ENCODE peak calls at places on chromosomes 5 and 9, in nine cellular contexts. One of them, this sample, is unnamed.

GRCh38 chr5:91194861-91195460 is 188.2 kb downstream of the ARRDC3 start:
- DNase-seq in GM18507: no peak
- DNase-seq in SHP77: no peak
- DNase-seq in iPS-NIHi11: no peak
- DNase-seq in tibial nerve: no peak
- DNase-seq in cerebellar nuclear complex: no peak
- DNase-seq in stimulated activated CD4-positive, alpha-beta T cell treated with anti-CD3 and anti-CD28 coated beads, Interleukin-4, amount 100 ng/mL, for 1 hour: no peak
- DNase-seq in SK-MEL-5: no peak
- DNase-seq in nucleus accumbens: no peak
- DNase-seq in this sample: no peak

GRCh38 chr9:31601666-31602065 is 782.8 kb upstream of the ACO1 start:
- DNase-seq in nucleus accumbens: no peak
- DNase-seq in SK-MEL-5: no peak
- DNase-seq in tibial nerve: no peak
- DNase-seq in GM18507: no peak
- DNase-seq in iPS-NIHi11: no peak
- DNase-seq in stimulated activated CD4-positive, alpha-beta T cell treated with anti-CD3 and anti-CD28 coated beads, Interleukin-4, amount 100 ng/mL, for 1 hour: no peak
- DNase-seq in cerebellar nuclear complex: no peak
- DNase-seq in SHP77: no peak
- DNase-seq in this sample: no peak

GRCh38 chr9:87504938-87505337 is 7.3 kb downstream of the DAPK1 start:
- DNase-seq in stimulated activated CD4-positive, alpha-beta T cell treated with anti-CD3 and anti-CD28 coated beads, Interleukin-4, amount 100 ng/mL, for 1 hour: no peak
- DNase-seq in cerebellar nuclear complex: no peak
- DNase-seq in SHP77: no peak
- DNase-seq in iPS-NIHi11: no peak
- DNase-seq in GM18507: no peak
- DNase-seq in nucleus accumbens: no peak
- DNase-seq in SK-MEL-5: no peak
- DNase-seq in tibial nerve: no peak
- DNase-seq in this sample: no peak

GRCh38 chr9:4106744-4107143 is 193.1 kb downstream of the GLIS3 start:
- DNase-seq in SHP77: no peak
- DNase-seq in nucleus accumbens: no peak
- DNase-seq in SK-MEL-5: no peak
- DNase-seq in stimulated activated CD4-positive, alpha-beta T cell treated with anti-CD3 and anti-CD28 coated beads, Interleukin-4, amount 100 ng/mL, for 1 hour: no peak
- DNase-seq in iPS-NIHi11: no peak
- DNase-seq in cerebellar nuclear complex: no peak
- DNase-seq in GM18507: no peak
- DNase-seq in tibial nerve: no peak
- DNase-seq in this sample: no peak

GRCh38 chr5:156169495-156169894 is 157.5 kb upstream of the SGCD start:
- DNase-seq in tibial nerve: no peak
- DNase-seq in GM18507: no peak
- DNase-seq in iPS-NIHi11: no peak
- DNase-seq in SHP77: no peak
- DNase-seq in stimulated activated CD4-positive, alpha-beta T cell treated with anti-CD3 and anti-CD28 coated beads, Interleukin-4, amount 100 ng/mL, for 1 hour: no peak
- DNase-seq in cerebellar nuclear complex: no peak
- DNase-seq in SK-MEL-5: no peak
- DNase-seq in nucleus accumbens: no peak
- DNase-seq in this sample: no peak

GRCh38 chr5:82564963-82565362 is 286.8 kb upstream of the RPS23 start:
- DNase-seq in stimulated activated CD4-positive, alpha-beta T cell treated with anti-CD3 and anti-CD28 coated beads, Interleukin-4, amount 100 ng/mL, for 1 hour: no peak
- DNase-seq in SK-MEL-5: no peak
- DNase-seq in iPS-NIHi11: no peak
- DNase-seq in GM18507: no peak
- DNase-seq in tibial nerve: no peak
- DNase-seq in SHP77: no peak
- DNase-seq in cerebellar nuclear complex: no peak
- DNase-seq in nucleus accumbens: no peak
- DNase-seq in this sample: no peak

GRCh38 chr5:108983456-108984092 is 235.9 kb downstream of the FER start:
- DNase-seq in SK-MEL-5: no peak
- DNase-seq in cerebellar nuclear complex: no peak
- DNase-seq in GM18507: no peak
- DNase-seq in stimulated activated CD4-positive, alpha-beta T cell treated with anti-CD3 and anti-CD28 coated beads, Interleukin-4, amount 100 ng/mL, for 1 hour: no peak
- DNase-seq in iPS-NIHi11: no peak
- DNase-seq in tibial nerve: no peak
- DNase-seq in nucleus accumbens: no peak
- DNase-seq in SHP77: no peak
- DNase-seq in this sample: no peak

GRCh38 chr9:117374076-117374740 is 40.6 kb downstream of the ASTN2 start:
- DNase-seq in nucleus accumbens: no peak
- DNase-seq in SK-MEL-5: no peak
- DNase-seq in GM18507: no peak
- DNase-seq in tibial nerve: no peak
- DNase-seq in cerebellar nuclear complex: no peak
- DNase-seq in stimulated activated CD4-positive, alpha-beta T cell treated with anti-CD3 and anti-CD28 coated beads, Interleukin-4, amount 100 ng/mL, for 1 hour: no peak
- DNase-seq in iPS-NIHi11: no peak
- DNase-seq in SHP77: no peak
- DNase-seq in this sample: no peak

GRCh38 chr5:73895471-73895870 is 269.5 kb downstream of the ARHGEF28 start:
- DNase-seq in iPS-NIHi11: no peak
- DNase-seq in SHP77: no peak
- DNase-seq in GM18507: no peak
- DNase-seq in cerebellar nuclear complex: no peak
- DNase-seq in tibial nerve: no peak
- DNase-seq in stimulated activated CD4-positive, alpha-beta T cell treated with anti-CD3 and anti-CD28 coated beads, Interleukin-4, amount 100 ng/mL, for 1 hour: no peak
- DNase-seq in SK-MEL-5: no peak
- DNase-seq in nucleus accumbens: no peak
- DNase-seq in this sample: no peak

GRCh38 chr9:110545705-110546104 is 33.8 kb downstream of the SVEP1 start:
- DNase-seq in GM18507: no peak
- DNase-seq in iPS-NIHi11: no peak
- DNase-seq in cerebellar nuclear complex: no peak
- DNase-seq in stimulated activated CD4-positive, alpha-beta T cell treated with anti-CD3 and anti-CD28 coated beads, Interleukin-4, amount 100 ng/mL, for 1 hour: no peak
- DNase-seq in nucleus accumbens: no peak
- DNase-seq in SHP77: peak; percentile 36
- DNase-seq in tibial nerve: no peak
- DNase-seq in SK-MEL-5: no peak
- DNase-seq in this sample: no peak

GRCh38 chr5:134503088-134503936 is 22.2 kb upstream of the JADE2 start:
- DNase-seq in SHP77: peak; percentile 39
- DNase-seq in SK-MEL-5: peak; percentile 55
- DNase-seq in nucleus accumbens: no peak
- DNase-seq in cerebellar nuclear complex: no peak
- DNase-seq in stimulated activated CD4-positive, alpha-beta T cell treated with anti-CD3 and anti-CD28 coated beads, Interleukin-4, amount 100 ng/mL, for 1 hour: peak; percentile 57
- DNase-seq in tibial nerve: peak; percentile 30
- DNase-seq in GM18507: peak; percentile 23
- DNase-seq in iPS-NIHi11: peak; percentile 54
- DNase-seq in this sample: no peak

GRCh38 chr9:131679261-131680020 is 60.4 kb downstream of the RAPGEF1 start:
- DNase-seq in iPS-NIHi11: no peak
- DNase-seq in cerebellar nuclear complex: no peak
- DNase-seq in GM18507: no peak
- DNase-seq in SK-MEL-5: no peak
- DNase-seq in nucleus accumbens: no peak
- DNase-seq in stimulated activated CD4-positive, alpha-beta T cell treated with anti-CD3 and anti-CD28 coated beads, Interleukin-4, amount 100 ng/mL, for 1 hour: no peak
- DNase-seq in SHP77: no peak
- DNase-seq in tibial nerve: no peak
- DNase-seq in this sample: no peak

GRCh38 chr9:131677445-131678180 is 62.3 kb downstream of the RAPGEF1 start:
- DNase-seq in iPS-NIHi11: no peak
- DNase-seq in GM18507: no peak
- DNase-seq in stimulated activated CD4-positive, alpha-beta T cell treated with anti-CD3 and anti-CD28 coated beads, Interleukin-4, amount 100 ng/mL, for 1 hour: no peak
- DNase-seq in tibial nerve: no peak
- DNase-seq in SK-MEL-5: peak; percentile 46
- DNase-seq in nucleus accumbens: no peak
- DNase-seq in SHP77: peak; percentile 64
- DNase-seq in cerebellar nuclear complex: no peak
- DNase-seq in this sample: no peak

GRCh38 chr5:176492431-176492830 is 44.2 kb downstream of the FAF2 start:
- DNase-seq in SHP77: no peak
- DNase-seq in GM18507: no peak
- DNase-seq in cerebellar nuclear complex: no peak
- DNase-seq in tibial nerve: no peak
- DNase-seq in nucleus accumbens: no peak
- DNase-seq in SK-MEL-5: no peak
- DNase-seq in stimulated activated CD4-positive, alpha-beta T cell treated with anti-CD3 and anti-CD28 coated beads, Interleukin-4, amount 100 ng/mL, for 1 hour: no peak
- DNase-seq in iPS-NIHi11: no peak
- DNase-seq in this sample: no peak

GRCh38 chr9:113520109-113520642 is 56.6 kb downstream of the RGS3 start:
- DNase-seq in cerebellar nuclear complex: no peak
- DNase-seq in SK-MEL-5: no peak
- DNase-seq in stimulated activated CD4-positive, alpha-beta T cell treated with anti-CD3 and anti-CD28 coated beads, Interleukin-4, amount 100 ng/mL, for 1 hour: peak; percentile 39
- DNase-seq in GM18507: no peak
- DNase-seq in SHP77: no peak
- DNase-seq in nucleus accumbens: no peak
- DNase-seq in tibial nerve: no peak
- DNase-seq in iPS-NIHi11: no peak
- DNase-seq in this sample: no peak

GRCh38 chr5:10789021-10789420 is 28.0 kb upstream of the DAP start:
- DNase-seq in SK-MEL-5: no peak
- DNase-seq in GM18507: no peak
- DNase-seq in nucleus accumbens: no peak
- DNase-seq in stimulated activated CD4-positive, alpha-beta T cell treated with anti-CD3 and anti-CD28 coated beads, Interleukin-4, amount 100 ng/mL, for 1 hour: no peak
- DNase-seq in SHP77: no peak
- DNase-seq in iPS-NIHi11: no peak
- DNase-seq in cerebellar nuclear complex: no peak
- DNase-seq in tibial nerve: no peak
- DNase-seq in this sample: no peak

GRCh38 chr5:164132358-164132757 is 626.9 kb downstream of the MAT2B start:
- DNase-seq in SHP77: no peak
- DNase-seq in GM18507: no peak
- DNase-seq in iPS-NIHi11: no peak
- DNase-seq in cerebellar nuclear complex: no peak
- DNase-seq in stimulated activated CD4-positive, alpha-beta T cell treated with anti-CD3 and anti-CD28 coated beads, Interleukin-4, amount 100 ng/mL, for 1 hour: no peak
- DNase-seq in SK-MEL-5: no peak
- DNase-seq in nucleus accumbens: no peak
- DNase-seq in tibial nerve: no peak
- DNase-seq in this sample: no peak

GRCh38 chr5:171421331-171422262 is 2.1 kb downstream of the FGF18 start:
- DNase-seq in cerebellar nuclear complex: no peak
- DNase-seq in SHP77: no peak
- DNase-seq in iPS-NIHi11: no peak
- DNase-seq in SK-MEL-5: no peak
- DNase-seq in GM18507: no peak
- DNase-seq in tibial nerve: no peak
- DNase-seq in stimulated activated CD4-positive, alpha-beta T cell treated with anti-CD3 and anti-CD28 coated beads, Interleukin-4, amount 100 ng/mL, for 1 hour: no peak
- DNase-seq in nucleus accumbens: no peak
- DNase-seq in this sample: no peak

GRCh38 chr5:41863871-41864486 is 6.2 kb downstream of the OXCT1 start:
- DNase-seq in SHP77: no peak
- DNase-seq in iPS-NIHi11: no peak
- DNase-seq in GM18507: no peak
- DNase-seq in nucleus accumbens: no peak
- DNase-seq in SK-MEL-5: no peak
- DNase-seq in cerebellar nuclear complex: no peak
- DNase-seq in tibial nerve: no peak
- DNase-seq in stimulated activated CD4-positive, alpha-beta T cell treated with anti-CD3 and anti-CD28 coated beads, Interleukin-4, amount 100 ng/mL, for 1 hour: no peak
- DNase-seq in this sample: no peak

GRCh38 chr9:36137392-36138004 is 965 bp downstream of the GLIPR2 start:
- DNase-seq in iPS-NIHi11: no peak
- DNase-seq in stimulated activated CD4-positive, alpha-beta T cell treated with anti-CD3 and anti-CD28 coated beads, Interleukin-4, amount 100 ng/mL, for 1 hour: no peak
- DNase-seq in SK-MEL-5: no peak
- DNase-seq in tibial nerve: no peak
- DNase-seq in nucleus accumbens: no peak
- DNase-seq in cerebellar nuclear complex: no peak
- DNase-seq in SHP77: no peak
- DNase-seq in GM18507: no peak
- DNase-seq in this sample: no peak

GRCh38 chr9:130106860-130107848 is 53.4 kb downstream of the GPR107 start:
- DNase-seq in GM18507: peak; percentile 46
- DNase-seq in tibial nerve: peak; percentile 99
- DNase-seq in nucleus accumbens: peak; percentile 60
- DNase-seq in SHP77: peak; percentile 75
- DNase-seq in cerebellar nuclear complex: peak; percentile 84
- DNase-seq in iPS-NIHi11: peak; percentile 81
- DNase-seq in SK-MEL-5: peak; percentile 87
- DNase-seq in stimulated activated CD4-positive, alpha-beta T cell treated with anti-CD3 and anti-CD28 coated beads, Interleukin-4, amount 100 ng/mL, for 1 hour: peak; percentile 87
- DNase-seq in this sample: peak; percentile 82